ENCODE peak calls at places on chromosomes 11 and 22, in five cellular contexts. U is midbrain; Y is stromal cell of bone marrow; M is Right ventricle myocardium superior; P is activated CD8-positive, alpha-beta memory T cell treated with anti-CD3 and anti-CD28 coated beads, Interleukin-2, amount 50 U/mL, for 4 hours. J is an unnamed sample.

GRCh38 chr22:22431271-22432220 is 77.0 kb downstream of the ZNF280B start:
- DNase-seq in U (peak; percentile 50), Y (peak; percentile 30), M (peak; percentile 55), P (peak; percentile 55), J (peak; percentile 34)

GRCh38 chr11:27699926-27700350 is 317 bp downstream of the BDNF start:
- DNase-seq in U (no peak), Y (no peak), M (no peak), P (no peak), J (no peak)

GRCh38 chr22:47512617-47513016 is 750.2 kb downstream of the TBC1D22A start:
- DNase-seq in U (no peak), Y (no peak), M (no peak), P (no peak), J (no peak)

GRCh38 chr11:125772834-125773505 is 5.7 kb downstream of the PATE2 start:
- DNase-seq in U (no peak), Y (peak; percentile 34), M (no peak), P (no peak), J (peak; percentile 63)

GRCh38 chr11:7635137-7635536 is 38.2 kb downstream of the CYB5R2 start:
- DNase-seq in U (peak; percentile 81), Y (no peak), M (peak; percentile 59), P (no peak), J (no peak)

GRCh38 chr11:130431806-130432205 is 3.4 kb upstream of the ADAMTS8 start:
- DNase-seq in U (no peak), Y (no peak), M (no peak), P (no peak), J (peak; percentile 76)

GRCh38 chr11:71252782-71253730 is 679 bp upstream of the SHANK2 start:
- DNase-seq in U (no peak), Y (peak; percentile 51), M (no peak), P (no peak), J (peak; percentile 68)

GRCh38 chr11:64364435-64364834 is 5.5 kb downstream of the RPS6KA4 start:
- DNase-seq in U (no peak), Y (no peak), M (no peak), P (no peak), J (no peak)

GRCh38 chr11:109037856-109038780 is 373.2 kb downstream of the DDX10 start:
- DNase-seq in U (no peak), Y (peak; percentile 93), M (no peak), P (no peak), J (peak; percentile 61)

GRCh38 chr22:44309137-44309536 is 3.6 kb downstream of the SHISAL1 start:
- DNase-seq in U (no peak), Y (peak; percentile 96), M (peak; percentile 57), P (no peak), J (peak; percentile 98)

GRCh38 chr11:95556342-95557151 is 233.0 kb downstream of the FAM76B start:
- DNase-seq in U (no peak), Y (peak; percentile 61), M (no peak), P (no peak), J (peak; percentile 49)

GRCh38 chr11:62710001-62710345 is 2.5 kb downstream of the GNG3 start:
- DNase-seq in U (no peak), Y (no peak), M (no peak), P (peak; percentile 23), J (no peak)

GRCh38 chr11:67492801-67493547 is 10.1 kb downstream of the AIP start:
- DNase-seq in U (no peak), Y (no peak), M (no peak), P (no peak), J (no peak)

GRCh38 chr11:128195057-128195751 is 392.2 kb downstream of the ETS1 start:
- DNase-seq in U (no peak), Y (peak; percentile 20), M (no peak), P (peak; percentile 23), J (no peak)

GRCh38 chr11:117121176-117121575 is 22.9 kb upstream of the PAFAH1B2 start:
- DNase-seq in U (no peak), Y (no peak), M (no peak), P (no peak), J (peak; percentile 74)

GRCh38 chr11:105229758-105230157 is 90.2 kb upstream of the CARD18 start:
- DNase-seq in U (no peak), Y (no peak), M (no peak), P (no peak), J (peak; percentile 34)

GRCh38 chr22:23539135-23539838 is 40.8 kb downstream of the IGLL1 start:
- DNase-seq in U (peak; percentile 80), Y (peak; percentile 56), M (peak; percentile 87), P (peak; percentile 70), J (peak; percentile 69)

GRCh38 chr22:41043727-41044126 is 48.7 kb upstream of the EP300 start:
- DNase-seq in U (no peak), Y (no peak), M (no peak), P (no peak), J (no peak)

GRCh38 chr11:4191031-4191571 is 96.5 kb downstream of the RRM1 start:
- DNase-seq in U (peak; percentile 19), Y (no peak), M (peak; percentile 81), P (no peak), J (no peak)

GRCh38 chr22:44304354-44304753 is 8.4 kb downstream of the SHISAL1 start:
- DNase-seq in U (no peak), Y (peak; percentile 57), M (no peak), P (no peak), J (peak; percentile 47)

GRCh38 chr11:69460540-69461257 is 20.8 kb upstream of the LINC01488 start:
- DNase-seq in U (no peak), Y (peak; percentile 96), M (no peak), P (no peak), J (peak; percentile 95)